ENCODE peak calls at places on chromosomes 7 and 10, in eight cellular contexts. I is endothelial cell; A is iPS-NIHi11; K is psoas muscle; R is CD4-positive, alpha-beta memory T cell; F is stimulated activated CD8-positive, alpha-beta memory T cell treated with anti-CD3 and anti-CD28 coated beads, Interleukin-15, amount 100 ng/mL, for 24 hours; S is GM18507; Z is NCI-H1092. N is an unnamed sample.

GRCh38 chr10:102917314-102917961 is 656 bp upstream of the CNNM2 start:
- DNase-seq in I (peak; percentile 79), A (peak; percentile 81), K (peak; percentile 79), R (peak; percentile 86), F (peak; percentile 65), S (peak; percentile 53), Z (peak; percentile 39), N (peak; percentile 71)

GRCh38 chr10:131436467-131436866 is 124.9 kb upstream of the TCERG1L start:
- DNase-seq in I (no peak), A (no peak), K (no peak), R (no peak), F (no peak), S (no peak), Z (no peak), N (no peak)

GRCh38 chr7:134649231-134649775 is 2.6 kb downstream of the BPGM start:
- DNase-seq in I (no peak), A (no peak), K (no peak), R (no peak), F (no peak), S (no peak), Z (no peak), N (no peak)

GRCh38 chr7:134766779-134767566 is 12.5 kb upstream of the CALD1 start:
- DNase-seq in I (no peak), A (no peak), K (no peak), R (no peak), F (no peak), S (peak; percentile 40), Z (no peak), N (peak; percentile 14)

GRCh38 chr10:66180651-66181318 is 745.1 kb upstream of the LRRTM3 start:
- DNase-seq in I (peak; percentile 46), A (peak; percentile 66), K (no peak), R (no peak), F (no peak), S (peak; percentile 8), Z (no peak), N (no peak)

GRCh38 chr7:130993671-130994365 is 259.8 kb upstream of the KLF14 start:
- DNase-seq in I (no peak), A (no peak), K (no peak), R (peak; percentile 37), F (no peak), S (no peak), Z (no peak), N (no peak)

GRCh38 chr10:71846816-71847215 is 4.2 kb downstream of the PSAP start:
- DNase-seq in I (no peak), A (no peak), K (no peak), R (no peak), F (no peak), S (no peak), Z (no peak), N (no peak)

GRCh38 chr10:95431900-95432342 is 129.2 kb downstream of the SORBS1 start:
- DNase-seq in I (no peak), A (no peak), K (no peak), R (no peak), F (no peak), S (no peak), Z (no peak), N (no peak)

GRCh38 chr7:90766814-90767564 is 170.9 kb downstream of the CDK14 start:
- DNase-seq in I (no peak), A (no peak), K (peak; percentile 17), R (no peak), F (no peak), S (no peak), Z (no peak), N (peak; percentile 43)

GRCh38 chr10:130022071-130022470 is 58.0 kb upstream of the EBF3 start:
- DNase-seq in I (no peak), A (no peak), K (no peak), R (no peak), F (no peak), S (no peak), Z (no peak), N (no peak)

N was measured in gastrocnemius medialis.